ENCODE peak calls at places on chromosomes 12 and 14, in five cellular contexts. One of them, this sample, is unnamed.

GRCh38 chr14:68660495-68660894 is 132.4 kb downstream of the ZFP36L1 start:
- DNase-seq in upper lobe of left lung: no peak
- DNase-seq in GM23338: no peak
- DNase-seq in nephron progenitor cell: no peak
- DNase-seq in epithelial cell of esophagus: no peak
- DNase-seq in this sample: no peak

GRCh38 chr12:116454950-116455447 is 104.2 kb upstream of the MAP1LC3B2 start:
- DNase-seq in epithelial cell of esophagus: peak; percentile 97
- DNase-seq in upper lobe of left lung: no peak
- DNase-seq in nephron progenitor cell: no peak
- DNase-seq in GM23338: no peak
- DNase-seq in this sample: no peak

GRCh38 chr14:85508863-85509262 is 21.1 kb upstream of the FLRT2 start:
- DNase-seq in GM23338: no peak
- DNase-seq in nephron progenitor cell: no peak
- DNase-seq in upper lobe of left lung: no peak
- DNase-seq in epithelial cell of esophagus: peak; percentile 8
- DNase-seq in this sample: no peak

GRCh38 chr12:56677680-56678079 is 10.4 kb downstream of the PTGES3 start:
- DNase-seq in GM23338: no peak
- DNase-seq in epithelial cell of esophagus: no peak
- DNase-seq in upper lobe of left lung: no peak
- DNase-seq in nephron progenitor cell: no peak
- DNase-seq in this sample: no peak

GRCh38 chr14:97074860-97075259 is 277.7 kb downstream of the VRK1 start:
- DNase-seq in nephron progenitor cell: no peak
- DNase-seq in epithelial cell of esophagus: no peak
- DNase-seq in GM23338: no peak
- DNase-seq in upper lobe of left lung: no peak
- DNase-seq in this sample: no peak

GRCh38 chr12:8784464-8784863 is 38.0 kb upstream of the A2ML1 start:
- DNase-seq in upper lobe of left lung: no peak
- DNase-seq in GM23338: no peak
- DNase-seq in nephron progenitor cell: no peak
- DNase-seq in epithelial cell of esophagus: no peak
- DNase-seq in this sample: no peak

GRCh38 chr12:63805704-63806672 is 26.3 kb downstream of the RXYLT1 start:
- DNase-seq in upper lobe of left lung: no peak
- DNase-seq in epithelial cell of esophagus: no peak
- DNase-seq in nephron progenitor cell: no peak
- DNase-seq in GM23338: no peak
- DNase-seq in this sample: no peak

GRCh38 chr14:72891666-72892102 is 2.2 kb downstream of the DPF3 start:
- DNase-seq in upper lobe of left lung: no peak
- DNase-seq in nephron progenitor cell: no peak
- DNase-seq in epithelial cell of esophagus: no peak
- DNase-seq in GM23338: no peak
- DNase-seq in this sample: no peak

GRCh38 chr14:58572092-58572853 is 65.5 kb upstream of the DACT1 start:
- DNase-seq in upper lobe of left lung: no peak
- DNase-seq in GM23338: no peak
- DNase-seq in nephron progenitor cell: peak; percentile 26
- DNase-seq in epithelial cell of esophagus: peak; percentile 46
- DNase-seq in this sample: no peak

GRCh38 chr12:2692156-2692555 is 102.6 kb upstream of the FKBP4 start:
- DNase-seq in GM23338: no peak
- DNase-seq in nephron progenitor cell: no peak
- DNase-seq in epithelial cell of esophagus: no peak
- DNase-seq in upper lobe of left lung: no peak
- DNase-seq in this sample: no peak

GRCh38 chr12:14191612-14192011 is 173.9 kb upstream of the ATF7IP start:
- DNase-seq in nephron progenitor cell: no peak
- DNase-seq in epithelial cell of esophagus: no peak
- DNase-seq in upper lobe of left lung: no peak
- DNase-seq in GM23338: no peak
- DNase-seq in this sample: no peak

GRCh38 chr12:51951199-51951842 is at the start of gene ACVR1B:
- DNase-seq in GM23338: peak; percentile 91
- DNase-seq in epithelial cell of esophagus: peak; percentile 92
- DNase-seq in nephron progenitor cell: peak; percentile 90
- DNase-seq in upper lobe of left lung: peak; percentile 94
- DNase-seq in this sample: peak; percentile 79

GRCh38 chr12:77402726-77403125 is 337.4 kb upstream of the E2F7 start:
- DNase-seq in nephron progenitor cell: no peak
- DNase-seq in GM23338: no peak
- DNase-seq in epithelial cell of esophagus: peak; percentile 23
- DNase-seq in upper lobe of left lung: no peak
- DNase-seq in this sample: no peak

GRCh38 chr12:97425802-97426484 is 36.7 kb upstream of the RMST start:
- DNase-seq in nephron progenitor cell: no peak
- DNase-seq in upper lobe of left lung: no peak
- DNase-seq in GM23338: peak; percentile 26
- DNase-seq in epithelial cell of esophagus: peak; percentile 11
- DNase-seq in this sample: no peak

GRCh38 chr14:38999949-39000348 is 103.1 kb downstream of the SEC23A start:
- DNase-seq in epithelial cell of esophagus: no peak
- DNase-seq in GM23338: no peak
- DNase-seq in upper lobe of left lung: no peak
- DNase-seq in nephron progenitor cell: no peak
- DNase-seq in this sample: no peak

GRCh38 chr12:92912052-92912451 is 17.0 kb downstream of the EEA1 start:
- DNase-seq in GM23338: no peak
- DNase-seq in upper lobe of left lung: no peak
- DNase-seq in nephron progenitor cell: no peak
- DNase-seq in epithelial cell of esophagus: peak; percentile 99
- DNase-seq in this sample: no peak

GRCh38 chr12:113933201-113933786 is 32.8 kb downstream of the RBM19 start:
- DNase-seq in epithelial cell of esophagus: peak; percentile 25
- DNase-seq in nephron progenitor cell: peak; percentile 38
- DNase-seq in upper lobe of left lung: no peak
- DNase-seq in GM23338: peak; percentile 37
- DNase-seq in this sample: no peak

GRCh38 chr14:101808020-101808641 is 46.6 kb downstream of the PPP2R5C start:
- DNase-seq in nephron progenitor cell: peak; percentile 58
- DNase-seq in epithelial cell of esophagus: no peak
- DNase-seq in upper lobe of left lung: no peak
- DNase-seq in GM23338: peak; percentile 79
- DNase-seq in this sample: no peak

GRCh38 chr12:49832836-49833421 is 4.7 kb upstream of the NCKAP5L start:
- DNase-seq in upper lobe of left lung: no peak
- DNase-seq in nephron progenitor cell: no peak
- DNase-seq in GM23338: no peak
- DNase-seq in epithelial cell of esophagus: peak; percentile 68
- DNase-seq in this sample: no peak

GRCh38 chr12:92424338-92424737 is 278.5 kb upstream of the PLEKHG7 start:
- DNase-seq in upper lobe of left lung: no peak
- DNase-seq in nephron progenitor cell: no peak
- DNase-seq in GM23338: peak; percentile 76
- DNase-seq in epithelial cell of esophagus: peak; percentile 36
- DNase-seq in this sample: no peak

GRCh38 chr12:4190376-4191063 is 83.0 kb upstream of the CCND2 start:
- DNase-seq in GM23338: no peak
- DNase-seq in upper lobe of left lung: no peak
- DNase-seq in epithelial cell of esophagus: no peak
- DNase-seq in nephron progenitor cell: no peak
- DNase-seq in this sample: no peak

GRCh38 chr12:45658066-45658465 is 71.4 kb upstream of the ARID2 start:
- DNase-seq in GM23338: no peak
- DNase-seq in nephron progenitor cell: no peak
- DNase-seq in upper lobe of left lung: no peak
- DNase-seq in epithelial cell of esophagus: no peak
- DNase-seq in this sample: no peak

GRCh38 chr12:45651029-45651428 is 78.5 kb upstream of the ARID2 start:
- DNase-seq in upper lobe of left lung: no peak
- DNase-seq in GM23338: no peak
- DNase-seq in nephron progenitor cell: no peak
- DNase-seq in epithelial cell of esophagus: no peak
- DNase-seq in this sample: no peak

GRCh38 chr12:45655753-45656152 is 73.8 kb upstream of the ARID2 start:
- DNase-seq in epithelial cell of esophagus: no peak
- DNase-seq in GM23338: no peak
- DNase-seq in upper lobe of left lung: no peak
- DNase-seq in nephron progenitor cell: no peak
- DNase-seq in this sample: no peak

GRCh38 chr12:45654002-45654401 is 75.5 kb upstream of the ARID2 start:
- DNase-seq in nephron progenitor cell: no peak
- DNase-seq in epithelial cell of esophagus: no peak
- DNase-seq in GM23338: no peak
- DNase-seq in upper lobe of left lung: no peak
- DNase-seq in this sample: no peak

DNA sequence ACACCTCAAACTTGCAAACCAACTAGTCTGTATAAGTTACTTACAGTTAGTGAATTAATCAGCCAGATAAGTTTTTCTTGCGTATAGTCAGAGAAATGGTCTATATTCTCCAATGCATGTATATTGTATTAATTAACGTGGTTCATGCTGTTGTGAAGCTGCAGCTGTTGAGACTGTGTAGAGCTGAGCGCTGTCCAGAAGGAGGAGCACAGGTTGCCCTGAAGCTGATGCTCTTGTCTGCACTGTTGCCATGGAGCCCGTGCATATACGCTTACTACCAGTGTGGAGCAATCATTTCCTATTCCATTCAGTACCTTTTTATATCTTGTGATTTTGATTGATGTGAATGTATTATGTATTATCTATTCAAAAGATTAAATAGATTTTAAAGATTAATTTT is 74.3 kb upstream of the ARID2 start:
- DNase-seq in nephron progenitor cell: peak; percentile 4
- DNase-seq in upper lobe of left lung: no peak
- DNase-seq in epithelial cell of esophagus: peak; percentile 71
- DNase-seq in GM23338: peak; percentile 23
- DNase-seq in this sample: peak; percentile 27
- TF ChIP-seq CTCF in nephron progenitor cell: no peak
- TF ChIP-seq CTCF in upper lobe of left lung: no peak
- TF ChIP-seq CTCF in epithelial cell of esophagus: peak; percentile 34
- TF ChIP-seq CTCF in GM23338: no peak
- TF ChIP-seq CTCF in this sample: peak; percentile 37

GRCh38 chr12:23503544-23503943 is 445.9 kb downstream of the SOX5 start:
- DNase-seq in epithelial cell of esophagus: no peak
- DNase-seq in upper lobe of left lung: no peak
- DNase-seq in nephron progenitor cell: no peak
- DNase-seq in GM23338: peak; percentile 5
- DNase-seq in this sample: no peak
- TF ChIP-seq CTCF in epithelial cell of esophagus: no peak
- TF ChIP-seq CTCF in upper lobe of left lung: no peak
- TF ChIP-seq CTCF in nephron progenitor cell: no peak
- TF ChIP-seq CTCF in GM23338: no peak
- TF ChIP-seq CTCF in this sample: no peak

DNA sequence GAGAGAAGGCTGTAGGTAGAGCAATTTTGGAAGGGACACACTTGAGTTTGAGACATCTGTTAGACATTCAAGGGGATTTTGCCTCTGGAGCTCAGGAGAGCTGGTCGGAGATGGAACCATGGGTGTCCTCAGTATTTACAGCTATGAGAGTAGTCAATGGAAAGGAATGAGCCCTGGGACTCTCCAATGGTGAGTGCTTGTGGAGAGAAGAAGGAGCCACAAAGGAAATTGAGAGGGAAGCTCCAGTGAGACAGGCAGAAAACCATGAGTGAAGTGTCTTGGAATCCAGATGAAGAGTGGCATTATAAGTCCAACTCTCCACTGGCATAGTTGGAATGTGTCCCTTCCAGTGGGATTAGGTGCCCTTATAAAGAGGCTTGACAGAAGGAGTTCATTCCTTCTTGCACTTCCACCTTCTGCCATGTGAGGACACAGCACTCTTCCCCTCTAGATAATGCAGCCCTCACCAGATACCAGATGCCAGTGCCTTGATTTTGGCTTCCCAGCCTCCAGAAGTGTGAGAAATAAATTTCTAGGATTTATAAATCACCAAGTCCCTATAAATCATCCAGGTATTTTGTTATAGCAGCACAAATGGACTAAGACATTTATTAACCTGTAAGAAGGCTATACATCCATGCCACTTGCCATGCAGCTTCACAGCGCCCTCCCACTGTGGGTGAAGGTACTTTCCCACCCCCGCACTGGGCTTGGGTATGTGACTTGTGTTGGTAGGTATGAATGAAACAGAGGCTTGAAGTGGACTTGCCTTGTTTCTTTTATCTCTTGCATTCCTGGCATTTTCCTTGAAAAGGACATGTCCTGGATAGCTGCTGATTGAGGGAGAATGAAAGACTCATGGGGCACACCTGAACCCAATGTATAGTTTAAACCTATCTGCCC is 27.3 kb downstream of the LLPH start:
- DNase-seq in GM23338: peak; percentile 65
- DNase-seq in upper lobe of left lung: no peak
- DNase-seq in nephron progenitor cell: no peak
- DNase-seq in epithelial cell of esophagus: peak; percentile 20
- DNase-seq in this sample: no peak
- TF ChIP-seq CTCF in GM23338: peak; percentile 69
- TF ChIP-seq CTCF in upper lobe of left lung: no peak
- TF ChIP-seq CTCF in nephron progenitor cell: no peak
- TF ChIP-seq CTCF in epithelial cell of esophagus: peak; percentile 19
- TF ChIP-seq CTCF in this sample: no peak

DNA sequence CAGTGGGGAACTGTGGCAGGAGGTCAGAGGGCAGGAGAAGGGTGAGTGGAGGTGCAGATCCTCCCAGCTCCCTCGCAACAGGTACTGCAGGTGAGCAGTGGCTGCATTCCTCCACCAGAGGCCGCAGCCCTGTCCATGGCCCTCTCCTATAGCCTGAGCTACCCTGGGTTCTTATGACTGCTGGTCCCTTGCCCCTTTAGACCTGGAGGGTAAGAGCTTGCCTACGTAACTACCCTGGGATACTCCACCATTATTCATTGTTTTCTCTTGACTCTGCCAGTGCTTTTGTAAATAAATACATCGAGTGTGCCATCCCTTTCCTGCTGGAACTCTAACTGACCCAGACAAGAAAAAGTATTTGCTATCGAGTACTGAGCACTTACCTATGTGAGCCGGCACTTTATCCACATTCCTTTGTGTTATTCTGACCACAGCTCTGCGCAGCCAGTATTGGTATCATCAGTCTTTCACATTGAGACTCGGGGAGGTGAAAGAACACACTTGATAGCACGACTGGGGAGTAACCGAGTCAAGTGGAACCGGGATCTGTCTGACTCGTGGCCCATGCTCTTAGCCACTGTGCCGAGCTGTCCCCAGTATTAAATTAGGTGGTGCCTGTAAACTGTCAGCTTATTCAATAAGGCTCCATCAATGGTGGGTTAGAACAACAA is 38.5 kb downstream of the LTBP2 start:
- DNase-seq in nephron progenitor cell: no peak
- DNase-seq in upper lobe of left lung: peak; percentile 55
- DNase-seq in epithelial cell of esophagus: peak; percentile 48
- DNase-seq in GM23338: peak; percentile 75
- DNase-seq in this sample: no peak
- TF ChIP-seq CTCF in nephron progenitor cell: no peak
- TF ChIP-seq CTCF in upper lobe of left lung: peak; percentile 23
- TF ChIP-seq CTCF in epithelial cell of esophagus: peak; percentile 58
- TF ChIP-seq CTCF in GM23338: peak; percentile 56
- TF ChIP-seq CTCF in this sample: no peak

GRCh38 chr14:54329082-54329695 is 67.6 kb upstream of the CDKN3 start:
- DNase-seq in epithelial cell of esophagus: peak; percentile 66
- DNase-seq in GM23338: peak; percentile 92
- DNase-seq in upper lobe of left lung: peak; percentile 30
- DNase-seq in nephron progenitor cell: peak; percentile 68
- DNase-seq in this sample: no peak
- TF ChIP-seq CTCF in epithelial cell of esophagus: peak; percentile 89
- TF ChIP-seq CTCF in GM23338: peak; percentile 66
- TF ChIP-seq CTCF in upper lobe of left lung: peak; percentile 61
- TF ChIP-seq CTCF in nephron progenitor cell: peak; percentile 78
- TF ChIP-seq CTCF in this sample: no peak

GRCh38 chr14:70988452-70988851 is 81.2 kb downstream of the PCNX1 start:
- DNase-seq in epithelial cell of esophagus: no peak
- DNase-seq in GM23338: peak; percentile 42
- DNase-seq in nephron progenitor cell: no peak
- DNase-seq in upper lobe of left lung: no peak
- DNase-seq in this sample: no peak
- TF ChIP-seq CTCF in epithelial cell of esophagus: no peak
- TF ChIP-seq CTCF in GM23338: no peak
- TF ChIP-seq CTCF in nephron progenitor cell: no peak
- TF ChIP-seq CTCF in upper lobe of left lung: no peak
- TF ChIP-seq CTCF in this sample: no peak

This sample was measured in natural killer cell.